ENCODE peak calls at places on chromosome 2, in six cellular contexts. M is uterus; Y is activated CD4-positive, CD25-positive, alpha-beta regulatory T cell; K is NCI-H1417; O is AG10803; A is cortex of kidney. F is an unnamed sample.

GRCh38 chr2:172775319-172775718 is 39.7 kb downstream of the RAPGEF4 start:
- DNase-seq in M (no peak), O (no peak), K (no peak), A (no peak), Y (no peak), F (no peak)

GRCh38 chr2:165008916-165009315 is 53.6 kb upstream of the SLC38A11 start:
- DNase-seq in K (no peak), O (no peak), Y (no peak), A (no peak), M (no peak), F (no peak)

GRCh38 chr2:200618590-200619021 is 32.8 kb downstream of the AOX1 start:
- DNase-seq in A (no peak), K (no peak), Y (no peak), O (peak; percentile 85), M (no peak), F (no peak)

GRCh38 chr2:13682878-13683277 is 949.6 kb upstream of the LRATD1 start:
- DNase-seq in Y (no peak), A (no peak), O (peak; percentile 20), K (no peak), M (no peak), F (no peak)

GRCh38 chr2:41657231-41657630 is 390.6 kb upstream of the PKDCC start:
- DNase-seq in M (no peak), K (no peak), A (no peak), O (no peak), Y (no peak), F (no peak)

GRCh38 chr2:100246163-100247145 is 75.8 kb downstream of the LONRF2 start:
- DNase-seq in O (no peak), M (no peak), A (no peak), Y (no peak), K (no peak), F (no peak)

GRCh38 chr2:101597347-101597944 is 100.1 kb upstream of the MAP4K4 start:
- DNase-seq in O (peak; percentile 77), M (no peak), A (no peak), Y (no peak), K (no peak), F (no peak)

GRCh38 chr2:106972782-106973181 is 86.8 kb upstream of the ST6GAL2 start:
- DNase-seq in M (no peak), O (peak; percentile 65), Y (no peak), A (no peak), K (no peak), F (no peak)

GRCh38 chr2:107336536-107336935 is 450.6 kb upstream of the ST6GAL2 start:
- DNase-seq in A (no peak), Y (no peak), M (no peak), K (no peak), O (peak; percentile 3), F (no peak)

F was measured in activated CD8-positive, alpha-beta memory T cell treated with anti-CD3 and anti-CD28 coated beads, Interleukin-2, amount 10 ng/mL, durations not matched to agents 7 days and 5 days.